ENCODE peak calls at places on chromosomes 7 and 10, in six cellular contexts. X is cardiac fibroblast, U is body of pancreas, D is heart right ventricle, F is upper lobe of left lung, N is AG10803. I is an unnamed sample.

GRCh38 chr7:28698744-28699291 is 259.3 kb downstream of the TRIL start:
- DNase-seq in X (no peak), U (no peak), D (no peak), F (no peak), N (no peak), I (no peak)

GRCh38 chr7:73988197-73988596 is 39.8 kb upstream of the ELN start:
- DNase-seq in X (peak; percentile 57), U (no peak), D (peak; percentile 58), F (peak; percentile 34), N (no peak), I (peak; percentile 16)

GRCh38 chr10:58336242-58336641 is 1.4 kb downstream of the UBE2D1 start:
- DNase-seq in X (no peak), U (no peak), D (no peak), F (no peak), N (no peak), I (no peak)

GRCh38 chr10:73156054-73156453 is 11.8 kb downstream of the ECD start:
- DNase-seq in X (no peak), U (no peak), D (no peak), F (no peak), N (no peak), I (no peak)

GRCh38 chr7:42104231-42104630 is 132.8 kb downstream of the GLI3 start:
- DNase-seq in X (no peak), U (no peak), D (no peak), F (no peak), N (peak; percentile 50), I (no peak)

GRCh38 chr10:102523250-102524029 is 19.7 kb downstream of the SUFU start:
- DNase-seq in X (peak; percentile 69), U (no peak), D (peak; percentile 44), F (no peak), N (peak; percentile 64), I (no peak)

GRCh38 chr10:131580076-131580652 is 268.6 kb upstream of the TCERG1L start:
- DNase-seq in X (no peak), U (no peak), D (no peak), F (no peak), N (no peak), I (no peak)

GRCh38 chr10:72126184-72126871 is 38.0 kb upstream of the SPOCK2 start:
- DNase-seq in X (peak; percentile 79), U (peak; percentile 22), D (no peak), F (no peak), N (peak; percentile 62), I (no peak)

GRCh38 chr10:43667317-43667731 is 18.6 kb upstream of the ZNF32 start:
- DNase-seq in X (peak; percentile 44), U (no peak), D (peak; percentile 49), F (peak; percentile 78), N (peak; percentile 29), I (no peak)

GRCh38 chr10:52027055-52027454 is 287.0 kb upstream of the DKK1 start:
- DNase-seq in X (no peak), U (no peak), D (no peak), F (no peak), N (peak; percentile 66), I (no peak)

GRCh38 chr10:51667992-51668689 is 31.3 kb downstream of the CSTF2T start:
- DNase-seq in X (no peak), U (no peak), D (no peak), F (no peak), N (peak; percentile 63), I (no peak)

GRCh38 chr7:98456851-98457250 is 56.0 kb upstream of the BAIAP2L1 start:
- DNase-seq in X (no peak), U (no peak), D (no peak), F (no peak), N (no peak), I (no peak)

GRCh38 chr7:40623863-40624262 is 489.1 kb downstream of the SUGCT start:
- DNase-seq in X (no peak), U (no peak), D (no peak), F (no peak), N (no peak), I (no peak)

GRCh38 chr7:128792471-128793183 is 859 bp downstream of the CCDC136 start:
- DNase-seq in X (no peak), U (no peak), D (no peak), F (no peak), N (no peak), I (no peak)

GRCh38 chr7:244981-245380 is 45.0 kb upstream of the FOXL3 start:
- DNase-seq in X (no peak), U (no peak), D (no peak), F (peak; percentile 75), N (no peak), I (no peak)

GRCh38 chr10:84308021-84308420 is 20.4 kb upstream of the CCSER2 start:
- DNase-seq in X (no peak), U (no peak), D (no peak), F (no peak), N (no peak), I (no peak)

GRCh38 chr7:137871173-137871915 is 24.6 kb upstream of the DGKI start:
- DNase-seq in X (peak; percentile 54), U (no peak), D (no peak), F (no peak), N (peak; percentile 93), I (no peak)

GRCh38 chr7:125555921-125556320 is 626.3 kb upstream of the POT1 start:
- DNase-seq in X (no peak), U (no peak), D (no peak), F (no peak), N (no peak), I (no peak)

GRCh38 chr10:96683710-96684109 is 36.6 kb downstream of the PIK3AP1 start:
- DNase-seq in X (no peak), U (no peak), D (no peak), F (no peak), N (no peak), I (no peak)

GRCh38 chr7:22320416-22320815 is 36.5 kb downstream of the RAPGEF5 start:
- DNase-seq in X (peak; percentile 5), U (no peak), D (no peak), F (no peak), N (peak; percentile 56), I (no peak)

GRCh38 chr10:76788093-76788811 is 849.4 kb downstream of the KCNMA1 start:
- DNase-seq in X (no peak), U (no peak), D (no peak), F (no peak), N (no peak), I (no peak)

GRCh38 chr10:119263966-119264621 is 56.7 kb downstream of the GRK5 start:
- DNase-seq in X (peak; percentile 53), U (no peak), D (no peak), F (no peak), N (peak; percentile 47), I (no peak)

GRCh38 chr7:20438665-20439376 is 108.1 kb downstream of the ITGB8 start:
- DNase-seq in X (no peak), U (no peak), D (no peak), F (no peak), N (no peak), I (no peak)

DNA sequence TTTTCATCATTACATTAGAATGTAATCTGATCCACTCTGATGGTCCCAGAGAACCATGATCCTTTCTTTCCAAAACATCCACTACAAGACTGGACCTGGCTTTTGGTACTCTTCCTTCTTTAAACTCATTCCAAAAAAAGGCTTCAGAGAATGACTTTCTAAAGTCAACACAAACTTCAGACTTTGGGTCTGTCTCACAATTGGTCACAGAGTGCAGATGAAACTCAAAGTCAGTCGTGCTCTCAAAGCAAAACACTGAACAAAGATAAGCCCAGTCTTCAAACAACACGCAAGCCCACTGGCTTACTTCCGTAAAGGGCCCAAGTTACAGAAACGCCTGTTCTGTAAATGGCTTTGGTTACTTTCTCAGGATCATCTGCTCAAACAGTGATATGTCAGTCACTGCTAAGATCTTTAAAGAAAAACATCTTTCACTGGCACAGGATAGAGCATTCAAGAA is 250.9 kb upstream of the MKLN1 start:
- DNase-seq in X (peak; percentile 59), U (no peak), D (no peak), F (no peak), N (peak; percentile 22), I (no peak)
- TF ChIP-seq CTCF in X (no peak), U (no peak), D (no peak), F (no peak), N (no peak), I (no peak)

GRCh38 chr10:29243750-29244149 is 45.1 kb upstream of the LYZL1 start:
- DNase-seq in X (peak; percentile 40), U (peak; percentile 62), D (no peak), F (no peak), N (no peak), I (no peak)
- TF ChIP-seq CTCF in X (peak; percentile 57), U (peak; percentile 36), D (no peak), F (no peak), N (peak; percentile 53), I (peak; percentile 39)

GRCh38 chr10:112407696-112408095 is 33.8 kb downstream of the ACSL5 start:
- DNase-seq in X (no peak), U (no peak), D (no peak), F (no peak), N (no peak), I (no peak)

GRCh38 chr10:112397592-112397991 is 23.7 kb downstream of the ACSL5 start:
- DNase-seq in X (no peak), U (no peak), D (no peak), F (no peak), N (no peak), I (no peak)

GRCh38 chr10:112404612-112405011 is 30.7 kb downstream of the ACSL5 start:
- DNase-seq in X (peak; percentile 13), U (no peak), D (no peak), F (no peak), N (no peak), I (no peak)

GRCh38 chr10:112402917-112403316 is 29.0 kb downstream of the ACSL5 start:
- DNase-seq in X (no peak), U (no peak), D (no peak), F (no peak), N (no peak), I (no peak)
- TF ChIP-seq CTCF in X (no peak), U (no peak), D (no peak), F (no peak), N (no peak), I (no peak)

DNA sequence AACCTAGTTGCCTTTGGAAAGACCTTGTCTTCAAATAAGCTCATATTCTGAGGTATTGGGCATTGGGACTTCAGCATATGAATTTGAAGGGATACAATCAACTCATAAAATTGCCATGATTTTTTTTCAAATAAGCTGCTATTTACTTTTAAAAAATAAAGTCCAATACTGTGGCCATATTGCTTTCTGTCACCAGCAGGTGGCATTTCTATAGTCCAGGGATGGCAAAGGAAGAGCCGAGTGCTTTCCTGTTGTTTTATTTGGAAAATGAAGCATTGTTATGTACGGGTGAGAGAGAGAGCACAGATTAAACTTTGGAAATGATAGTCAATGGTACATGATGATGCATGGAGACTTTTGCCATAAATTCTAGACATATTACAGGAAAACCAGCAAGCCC is 104.1 kb upstream of the DPP6 start:
- DNase-seq in X (no peak), U (no peak), D (no peak), F (no peak), N (no peak), I (no peak)
- TF ChIP-seq CTCF in X (no peak), U (no peak), D (no peak), F (no peak), N (no peak), I (no peak)

GRCh38 chr10:49379596-49380410 is 16.1 kb downstream of the DRGX start:
- DNase-seq in X (peak; percentile 7), U (no peak), D (no peak), F (no peak), N (no peak), I (no peak)
- TF ChIP-seq CTCF in X (peak; percentile 40), U (no peak), D (no peak), F (no peak), N (peak; percentile 25), I (peak; percentile 37)

GRCh38 chr10:126302831-126303230 is 85.4 kb downstream of the ADAM12 start:
- DNase-seq in X (peak; percentile 27), U (no peak), D (no peak), F (no peak), N (no peak), I (no peak)
- TF ChIP-seq CTCF in X (peak; percentile 14), U (no peak), D (peak; percentile 7), F (no peak), N (peak; percentile 37), I (peak; percentile 19)

I was measured in neural crest cell.